ENCODE peak calls at places on chromosomes 16 and 17, in four cellular contexts. N is left ventricle myocardium inferior, M is IMR-90, H is prostate gland. T is an unnamed sample.
A peak's percentile ranks its signal among the peaks of the same experiment; 100 is the strongest.

GRCh38 chr17:32992360-32993033 is 850 bp downstream of the SPACA3 start:
- DNase-seq in M (no peak), H (no peak), N (no peak), T (no peak)

GRCh38 chr17:30349252-30349651 is 15.4 kb upstream of the TMIGD1 start:
- DNase-seq in M (no peak), N (no peak), H (no peak), T (no peak)

GRCh38 chr17:76671912-76672262 is 28.3 kb upstream of the ST6GALNAC1 start:
- DNase-seq in N (no peak), H (no peak), M (no peak), T (no peak)

GRCh38 chr17:74446551-74447500 is 14.9 kb downstream of the GPRC5C start:
- DNase-seq in H (peak; percentile 89), N (peak; percentile 77), M (no peak), T (peak; percentile 70)

GRCh38 chr16:22903716-22904115 is 89.8 kb downstream of the HS3ST2 start:
- DNase-seq in N (no peak), M (no peak), H (no peak), T (no peak)

GRCh38 chr16:85288869-85289660 is 176.8 kb upstream of the CIBAR2 start:
- DNase-seq in N (no peak), H (no peak), M (no peak), T (no peak)

GRCh38 chr17:19718041-19718612 is 1.7 kb upstream of the SLC47A2 start:
- DNase-seq in N (no peak), H (no peak), M (no peak), T (no peak)

GRCh38 chr17:29010586-29010985 is 4.8 kb upstream of the SEZ6 start:
- DNase-seq in M (no peak), N (no peak), H (no peak), T (no peak)

GRCh38 chr17:78268960-78269892 is 37.8 kb downstream of the TMEM235 start:
- DNase-seq in M (peak; percentile 11), H (no peak), N (no peak), T (no peak)

GRCh38 chr16:11251525-11252481 is 4.2 kb downstream of the SOCS1 start:
- DNase-seq in H (no peak), N (no peak), M (peak; percentile 91), T (peak; percentile 55)

GRCh38 chr17:80761421-80761871 is 216.8 kb downstream of the RPTOR start:
- DNase-seq in N (no peak), M (peak; percentile 88), H (no peak), T (peak; percentile 52)

GRCh38 chr17:50893183-50893993 is 27.2 kb upstream of the TOB1 start:
- DNase-seq in N (no peak), M (peak; percentile 52), H (peak; percentile 86), T (peak; percentile 57)

GRCh38 chr17:42283241-42284019 is 4.9 kb upstream of the STAT5A start:
- DNase-seq in N (no peak), H (no peak), M (no peak), T (no peak)

GRCh38 chr17:62676952-62677596 is 49.6 kb downstream of the MRC2 start:
- DNase-seq in M (no peak), N (no peak), H (no peak), T (no peak)

GRCh38 chr17:12256380-12256995 is 235.8 kb downstream of the MAP2K4 start:
- DNase-seq in H (peak; percentile 39), M (peak; percentile 81), N (no peak), T (peak; percentile 71)

GRCh38 chr17:41518789-41519449 is at the start of gene KRT15:
- DNase-seq in H (peak; percentile 55), M (peak; percentile 28), N (no peak), T (peak; percentile 24)

GRCh38 chr16:49213594-49213993 is 68.0 kb downstream of the CBLN1 start:
- DNase-seq in H (no peak), M (no peak), N (no peak), T (no peak)

GRCh38 chr16:75244225-75244792 is 7.1 kb downstream of the BCAR1 start:
- DNase-seq in M (peak; percentile 72), N (no peak), H (no peak), T (peak; percentile 59)

GRCh38 chr17:49556183-49556943 is 19.3 kb upstream of the NXPH3 start:
- DNase-seq in N (peak; percentile 75), M (peak; percentile 49), H (peak; percentile 59), T (peak; percentile 77)

GRCh38 chr16:58413359-58413758 is 21.1 kb downstream of the GINS3 start:
- DNase-seq in M (no peak), N (no peak), H (no peak), T (peak; percentile 47)

GRCh38 chr17:42804918-42805367 is 6.3 kb downstream of the CNTD1 start:
- DNase-seq in M (peak; percentile 13), N (no peak), H (peak; percentile 63), T (no peak)

GRCh38 chr16:85187447-85187846 is 75.2 kb upstream of the CIBAR2 start:
- DNase-seq in H (no peak), M (no peak), N (no peak), T (no peak)

GRCh38 chr16:11258553-11259287 is 2.7 kb upstream of the SOCS1 start:
- DNase-seq in H (no peak), M (no peak), N (peak; percentile 74), T (peak; percentile 32)

GRCh38 chr16:19196871-19197270 is 28.8 kb downstream of the SYT17 start:
- DNase-seq in M (no peak), H (no peak), N (no peak), T (no peak)

GRCh38 chr17:67818110-67819002 is 6.9 kb upstream of the BPTF start:
- DNase-seq in H (no peak), M (no peak), N (no peak), T (no peak)

GRCh38 chr16:69240336-69240735 is 53.4 kb downstream of the SNTB2 start:
- DNase-seq in M (peak; percentile 73), N (no peak), H (no peak), T (peak; percentile 36)

GRCh38 chr16:70696952-70697600 is 11.2 kb upstream of the MTSS2 start:
- DNase-seq in N (no peak), H (peak; percentile 85), M (no peak), T (no peak)

GRCh38 chr16:57759131-57759530 is 23.6 kb downstream of the KATNB1 start:
- DNase-seq in M (no peak), N (no peak), H (no peak), T (no peak)

GRCh38 chr17:29292071-29292991 is 1.6 kb downstream of the NUFIP2 start:
- DNase-seq in M (peak; percentile 15), H (peak; percentile 66), N (peak; percentile 67), T (peak; percentile 71)

GRCh38 chr17:39568710-39569109 is 39.0 kb downstream of the NEUROD2 start:
- DNase-seq in N (no peak), H (peak; percentile 33), M (no peak), T (no peak)

GRCh38 chr16:24036614-24037013 is 200.8 kb downstream of the PRKCB start:
- DNase-seq in M (peak; percentile 33), N (no peak), H (peak; percentile 19), T (peak; percentile 52)

GRCh38 chr17:73747221-73748002 is 103.2 kb upstream of the SDK2 start:
- DNase-seq in H (no peak), N (peak; percentile 41), M (no peak), T (no peak)

GRCh38 chr17:37607637-37608368 is 1.4 kb downstream of the SYNRG start:
- DNase-seq in M (no peak), H (no peak), N (no peak), T (no peak)

GRCh38 chr16:72658888-72659717 is 388.8 kb downstream of the ZFHX3 start:
- DNase-seq in M (peak; percentile 52), H (no peak), N (no peak), T (peak; percentile 57)

GRCh38 chr16:73019456-73020362 is 28.2 kb downstream of the ZFHX3 start:
- DNase-seq in H (no peak), N (no peak), M (peak; percentile 89), T (peak; percentile 85)

GRCh38 chr17:17681744-17682292 is 560 bp downstream of the RAI1 start:
- DNase-seq in H (peak; percentile 39), M (no peak), N (peak; percentile 49), T (no peak)

GRCh38 chr17:82226170-82226808 is 2.6 kb upstream of the SLC16A3 start:
- DNase-seq in M (no peak), H (no peak), N (no peak), T (no peak)
- TF ChIP-seq CTCF in M (no peak), H (no peak), N (no peak), T (no peak)

GRCh38 chr16:89994389-89994720 is 24.9 kb downstream of the DBNDD1 start:
- DNase-seq in N (no peak), H (no peak), M (no peak), T (no peak)
- H3K4me3 ChIP-seq in N (no peak overlapping the region), H (no peak overlapping the region), M (no peak overlapping the region), T (no peak overlapping the region)

GRCh38 chr17:82050761-82051641 is 610 bp downstream of the RFNG start:
- DNase-seq in N (no peak), H (no peak), M (no peak), T (no peak)

GRCh38 chr17:82052638-82053059 is 951 bp downstream of the GPS1 start:
- DNase-seq in H (no peak), N (no peak), M (no peak), T (no peak)

GRCh38 chr17:82053130-82053529 is 1.4 kb downstream of the GPS1 start:
- DNase-seq in M (no peak), N (no peak), H (no peak), T (no peak)

GRCh38 chr17:82053556-82054263 is 2.0 kb downstream of the GPS1 start:
- DNase-seq in H (no peak), M (no peak), N (no peak), T (no peak)

DNA sequence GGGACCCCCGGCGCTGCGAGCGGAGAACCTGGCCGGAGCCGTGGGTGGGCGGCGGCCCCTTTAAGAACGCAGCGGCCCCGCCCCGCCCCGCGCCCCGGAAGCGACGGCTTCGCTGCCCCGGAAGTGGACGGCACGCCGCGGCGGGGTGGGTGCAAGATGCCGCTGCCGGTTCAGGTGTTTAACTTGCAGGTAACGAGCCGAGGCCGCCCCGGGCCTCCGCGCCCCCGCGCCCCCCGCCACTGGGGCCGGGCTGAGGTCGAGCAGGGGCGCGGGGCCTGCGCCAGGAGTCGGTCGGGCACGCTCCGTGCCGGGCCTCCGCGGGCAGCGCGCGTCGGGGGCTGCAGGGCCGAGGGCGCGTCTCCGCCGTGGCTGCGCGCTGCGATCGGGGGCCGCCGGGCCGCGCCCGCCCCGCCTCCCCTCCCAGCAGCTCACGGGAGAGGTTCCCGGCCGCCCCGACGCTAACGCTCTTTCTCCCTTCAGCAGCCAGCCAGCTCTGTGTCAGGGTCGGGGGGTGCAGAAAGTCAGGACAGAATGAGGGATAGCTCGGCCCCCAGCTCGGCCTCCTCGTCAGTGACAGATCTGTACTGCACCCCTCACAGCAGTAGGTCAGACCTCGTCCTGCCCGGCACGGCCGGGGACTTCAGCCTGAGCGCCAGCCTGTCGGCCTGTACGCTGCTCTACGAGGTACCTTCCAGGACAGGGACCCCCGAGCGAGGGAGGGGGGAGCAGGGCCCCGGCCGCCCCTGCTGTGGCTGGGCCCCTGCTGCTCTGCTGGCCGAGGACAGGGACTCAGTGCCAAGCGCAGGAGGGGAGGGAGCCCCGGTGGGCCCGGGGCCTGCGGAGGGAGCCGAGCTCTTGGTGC is at the start of the genes GPS1 and RFNG:
- DNase-seq in M (peak; percentile 16), N (peak; percentile 84), H (peak; percentile 69), T (peak; percentile 63)
- TF ChIP-seq CTCF in M (no peak), N (no peak), H (no peak), T (no peak)

GRCh38 chr16:54937673-54938350 is 7.1 kb downstream of the IRX5 start:
- DNase-seq in N (no peak), H (no peak), M (no peak), T (no peak)
- H3K4me3 ChIP-seq in N (peak overlapping the region; percentile 85), H (peak overlapping the region; percentile 80), M (no peak overlapping the region), T (peak overlapping the region; percentile 45)

DNA sequence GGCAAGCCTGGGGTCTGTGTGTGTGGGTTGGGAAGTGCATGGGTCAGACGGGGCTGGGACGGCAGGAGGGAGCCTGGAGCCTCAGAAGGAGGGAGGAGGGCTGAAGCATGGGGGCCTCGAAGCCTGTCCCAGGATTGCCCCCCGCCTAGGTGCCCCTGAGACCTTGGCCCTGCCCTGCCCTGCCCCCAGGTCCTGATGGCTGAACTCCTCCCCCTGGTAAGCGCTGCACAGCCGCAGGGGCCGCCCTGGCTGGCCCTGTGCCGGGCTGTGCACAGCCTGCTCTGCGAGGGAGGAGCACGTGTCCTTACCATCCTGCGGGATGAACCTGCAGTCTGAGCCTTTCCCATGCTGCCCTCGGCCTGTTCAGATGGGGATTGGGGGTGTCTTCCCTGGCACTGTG is 4.4 kb downstream of the TEDC2 start:
- DNase-seq in H (no peak), N (no peak), M (no peak), T (no peak)
- TF ChIP-seq CTCF in H (no peak), N (no peak), M (no peak), T (no peak)